ENCODE peak calls at places on chromosomes 13 and 19, in nine cellular contexts. Q is islet precursor cell; L is brain microvascular endothelial cell; J is amygdala; A is stimulated activated CD4-positive, alpha-beta T cell treated with anti-CD3 and anti-CD28 coated beads, Interleukin-15, amount 100 ng/mL, for 24 hours; V is left lobe of liver; R is ELF-1; U is non-pigmented ciliary epithelial cell; N is nephron progenitor cell. B is an unnamed sample.

GRCh38 chr13:33611016-33611805 is 206.7 kb upstream of the RFC3 start:
- DNase-seq in A (no peak), Q (no peak), U (peak; percentile 45), J (peak; percentile 48), R (no peak), L (peak; percentile 53), V (peak; percentile 88), N (peak; percentile 34), B (peak; percentile 52)

GRCh38 chr19:30691767-30692516 is 319.8 kb downstream of the ZNF536 start:
- DNase-seq in U (no peak), V (no peak), N (no peak), L (no peak), A (no peak), R (no peak), Q (no peak), J (no peak), B (no peak)

GRCh38 chr13:58950911-58951310 is 1212.8 kb downstream of the DIAPH3 start:
- DNase-seq in N (no peak), R (no peak), A (no peak), L (no peak), J (no peak), U (no peak), V (no peak), Q (no peak), B (no peak)

GRCh38 chr13:48749699-48750473 is 96.2 kb downstream of the CYSLTR2 start:
- DNase-seq in Q (peak; percentile 94), L (peak; percentile 100), A (peak; percentile 87), V (no peak), R (peak; percentile 73), J (peak; percentile 5), U (peak; percentile 93), N (peak; percentile 68), B (peak; percentile 94)

GRCh38 chr19:58261968-58262921 is 16.5 kb upstream of the ZNF8 start:
- DNase-seq in V (no peak), R (no peak), A (no peak), J (no peak), L (no peak), Q (no peak), N (no peak), U (no peak), B (no peak)

GRCh38 chr19:54096642-54097106 is 3.9 kb downstream of the OSCAR start:
- DNase-seq in N (no peak), L (no peak), A (peak; percentile 16), V (no peak), U (no peak), R (peak; percentile 28), J (no peak), Q (no peak), B (peak; percentile 20)

GRCh38 chr13:76672422-76672821 is 213.8 kb downstream of the KCTD12 start:
- DNase-seq in A (no peak), N (no peak), J (no peak), V (no peak), U (no peak), Q (no peak), L (no peak), R (no peak), B (no peak)

GRCh38 chr19:8536282-8536681 is 22.3 kb upstream of the ZNF414 start:
- DNase-seq in U (no peak), Q (peak; percentile 48), N (no peak), A (no peak), R (no peak), J (no peak), L (no peak), V (no peak), B (no peak)

GRCh38 chr13:102392810-102393209 is 9.0 kb downstream of the FGF14 start:
- DNase-seq in J (no peak), L (no peak), R (no peak), A (peak; percentile 41), N (no peak), V (no peak), U (no peak), Q (no peak), B (no peak)

GRCh38 chr13:70604448-70604847 is 496.2 kb upstream of the KLHL1 start:
- DNase-seq in U (no peak), L (no peak), Q (no peak), R (no peak), N (no peak), V (no peak), J (no peak), A (no peak), B (no peak)

GRCh38 chr19:45809643-45810159 is 5.4 kb downstream of the RSPH6A start:
- DNase-seq in L (peak; percentile 45), J (no peak), V (no peak), U (peak; percentile 44), Q (peak; percentile 70), N (no peak), A (no peak), R (no peak), B (peak; percentile 43)

GRCh38 chr13:47545630-47546029 is 455.4 kb downstream of the SUCLA2 start:
- DNase-seq in Q (no peak), N (no peak), A (no peak), R (no peak), J (no peak), U (no peak), L (no peak), V (no peak), B (no peak)

GRCh38 chr19:18659281-18660050 is 22.6 kb downstream of the KLHL26 start:
- DNase-seq in Q (peak; percentile 61), R (no peak), N (no peak), U (no peak), L (no peak), V (no peak), J (no peak), A (no peak), B (no peak)

GRCh38 chr19:43564800-43565199 is 10.5 kb downstream of the XRCC1 start:
- DNase-seq in Q (no peak), R (no peak), J (no peak), L (no peak), U (no peak), V (no peak), N (no peak), A (no peak), B (no peak)

GRCh38 chr13:94933230-94933751 is 220.9 kb upstream of the SOX21 start:
- DNase-seq in V (no peak), U (no peak), R (no peak), J (no peak), Q (no peak), L (no peak), N (no peak), A (no peak), B (no peak)

GRCh38 chr19:30870861-30871260 is 478.4 kb downstream of the TSHZ3 start:
- DNase-seq in V (peak; percentile 35), Q (peak; percentile 11), U (no peak), N (no peak), J (no peak), L (no peak), A (no peak), R (no peak), B (no peak)

GRCh38 chr19:39870171-39870971 is 24.2 kb upstream of the FBL start:
- DNase-seq in R (peak; percentile 53), A (no peak), J (no peak), L (no peak), N (peak; percentile 30), Q (peak; percentile 61), V (no peak), U (no peak), B (no peak)

GRCh38 chr19:53507523-53508442 is 30.2 kb upstream of the ZNF331 start:
- DNase-seq in L (no peak), R (no peak), U (no peak), Q (no peak), N (peak; percentile 20), V (no peak), J (no peak), A (no peak), B (no peak)

GRCh38 chr13:40806241-40806640 is 16.8 kb downstream of the SLC25A15 start:
- DNase-seq in Q (no peak), U (no peak), J (no peak), L (no peak), R (no peak), A (no peak), V (no peak), N (no peak), B (no peak)

GRCh38 chr19:41767105-41767504 is 11.8 kb downstream of the CEACAM6 start:
- DNase-seq in U (no peak), R (no peak), J (no peak), N (no peak), L (no peak), Q (no peak), A (no peak), V (no peak), B (no peak)